ENCODE peak calls at places on chromosomes 11 and 22, in six cellular contexts. One of them, this sample, is unnamed.

GRCh38 chr11:76291576-76292526 is 85.5 kb upstream of the WNT11 start:
- DNase-seq in body of pancreas: no peak
- DNase-seq in stimulated activated CD4-positive, alpha-beta T cell treated with anti-CD3 and anti-CD28 coated beads, Interleukin-15, amount 100 ng/mL, for 1 hour: no peak
- DNase-seq in AG10803: no peak
- DNase-seq in LHCN-M2: no peak
- DNase-seq in NCI-H1092 treated with DMSO at 0.1 percent for 48 hours: peak
- DNase-seq in this sample: no peak

GRCh38 chr11:65821107-65821506 is 12.7 kb upstream of the SNX32 start:
- DNase-seq in body of pancreas: no peak
- DNase-seq in stimulated activated CD4-positive, alpha-beta T cell treated with anti-CD3 and anti-CD28 coated beads, Interleukin-15, amount 100 ng/mL, for 1 hour: no peak
- DNase-seq in AG10803: no peak
- DNase-seq in LHCN-M2: no peak
- DNase-seq in NCI-H1092 treated with DMSO at 0.1 percent for 48 hours: no peak
- DNase-seq in this sample: peak

GRCh38 chr22:28075260-28075981 is 156.4 kb upstream of the PITPNB start:
- DNase-seq in body of pancreas: peak
- DNase-seq in stimulated activated CD4-positive, alpha-beta T cell treated with anti-CD3 and anti-CD28 coated beads, Interleukin-15, amount 100 ng/mL, for 1 hour: no peak
- DNase-seq in AG10803: peak
- DNase-seq in LHCN-M2: peak
- DNase-seq in NCI-H1092 treated with DMSO at 0.1 percent for 48 hours: no peak
- DNase-seq in this sample: no peak

GRCh38 chr11:126407101-126407521 is 51.6 kb downstream of the ST3GAL4 start:
- DNase-seq in body of pancreas: no peak
- DNase-seq in stimulated activated CD4-positive, alpha-beta T cell treated with anti-CD3 and anti-CD28 coated beads, Interleukin-15, amount 100 ng/mL, for 1 hour: no peak
- DNase-seq in AG10803: no peak
- DNase-seq in LHCN-M2: no peak
- DNase-seq in NCI-H1092 treated with DMSO at 0.1 percent for 48 hours: no peak
- DNase-seq in this sample: no peak

GRCh38 chr11:88345408-88345807 is 7.9 kb upstream of the CTSC start:
- DNase-seq in body of pancreas: no peak
- DNase-seq in stimulated activated CD4-positive, alpha-beta T cell treated with anti-CD3 and anti-CD28 coated beads, Interleukin-15, amount 100 ng/mL, for 1 hour: no peak
- DNase-seq in AG10803: peak
- DNase-seq in LHCN-M2: peak
- DNase-seq in NCI-H1092 treated with DMSO at 0.1 percent for 48 hours: no peak
- DNase-seq in this sample: no peak

GRCh38 chr11:46675949-46676348 is 24.5 kb downstream of the ARHGAP1 start:
- DNase-seq in body of pancreas: no peak
- DNase-seq in stimulated activated CD4-positive, alpha-beta T cell treated with anti-CD3 and anti-CD28 coated beads, Interleukin-15, amount 100 ng/mL, for 1 hour: no peak
- DNase-seq in AG10803: no peak
- DNase-seq in LHCN-M2: no peak
- DNase-seq in NCI-H1092 treated with DMSO at 0.1 percent for 48 hours: no peak
- DNase-seq in this sample: no peak

GRCh38 chr22:24424001-24424900 is 3.1 kb upstream of the ADORA2A start:
- DNase-seq in body of pancreas: no peak
- DNase-seq in stimulated activated CD4-positive, alpha-beta T cell treated with anti-CD3 and anti-CD28 coated beads, Interleukin-15, amount 100 ng/mL, for 1 hour: no peak
- DNase-seq in AG10803: no peak
- DNase-seq in LHCN-M2: no peak
- DNase-seq in NCI-H1092 treated with DMSO at 0.1 percent for 48 hours: no peak
- DNase-seq in this sample: peak

GRCh38 chr22:30220338-30221009 is 26.1 kb downstream of the LIF start:
- DNase-seq in body of pancreas: no peak
- DNase-seq in stimulated activated CD4-positive, alpha-beta T cell treated with anti-CD3 and anti-CD28 coated beads, Interleukin-15, amount 100 ng/mL, for 1 hour: no peak
- DNase-seq in AG10803: no peak
- DNase-seq in LHCN-M2: no peak
- DNase-seq in NCI-H1092 treated with DMSO at 0.1 percent for 48 hours: no peak
- DNase-seq in this sample: no peak

GRCh38 chr22:40818747-40819662 is at the start of gene SLC25A17:
- DNase-seq in body of pancreas: peak
- DNase-seq in stimulated activated CD4-positive, alpha-beta T cell treated with anti-CD3 and anti-CD28 coated beads, Interleukin-15, amount 100 ng/mL, for 1 hour: peak
- DNase-seq in AG10803: peak
- DNase-seq in LHCN-M2: peak
- DNase-seq in NCI-H1092 treated with DMSO at 0.1 percent for 48 hours: peak
- DNase-seq in this sample: peak

GRCh38 chr11:66011239-66011784 is 496 bp upstream of the CST6 start:
- DNase-seq in body of pancreas: peak
- DNase-seq in stimulated activated CD4-positive, alpha-beta T cell treated with anti-CD3 and anti-CD28 coated beads, Interleukin-15, amount 100 ng/mL, for 1 hour: no peak
- DNase-seq in AG10803: peak
- DNase-seq in LHCN-M2: no peak
- DNase-seq in NCI-H1092 treated with DMSO at 0.1 percent for 48 hours: no peak
- DNase-seq in this sample: no peak

GRCh38 chr11:94129505-94130335 is 1.1 kb downstream of the PANX1 start:
- DNase-seq in body of pancreas: no peak
- DNase-seq in stimulated activated CD4-positive, alpha-beta T cell treated with anti-CD3 and anti-CD28 coated beads, Interleukin-15, amount 100 ng/mL, for 1 hour: no peak
- DNase-seq in AG10803: peak
- DNase-seq in LHCN-M2: no peak
- DNase-seq in NCI-H1092 treated with DMSO at 0.1 percent for 48 hours: peak
- DNase-seq in this sample: no peak

GRCh38 chr11:126834149-126834548 is 166.4 kb downstream of the KIRREL3 start:
- DNase-seq in body of pancreas: no peak
- DNase-seq in stimulated activated CD4-positive, alpha-beta T cell treated with anti-CD3 and anti-CD28 coated beads, Interleukin-15, amount 100 ng/mL, for 1 hour: no peak
- DNase-seq in AG10803: peak
- DNase-seq in LHCN-M2: peak
- DNase-seq in NCI-H1092 treated with DMSO at 0.1 percent for 48 hours: no peak
- DNase-seq in this sample: no peak

GRCh38 chr11:35810045-35810444 is 133.8 kb upstream of the LDLRAD3 start:
- DNase-seq in body of pancreas: no peak
- DNase-seq in stimulated activated CD4-positive, alpha-beta T cell treated with anti-CD3 and anti-CD28 coated beads, Interleukin-15, amount 100 ng/mL, for 1 hour: no peak
- DNase-seq in AG10803: peak
- DNase-seq in LHCN-M2: no peak
- DNase-seq in NCI-H1092 treated with DMSO at 0.1 percent for 48 hours: no peak
- DNase-seq in this sample: no peak

GRCh38 chr11:129937592-129938238 is 42.3 kb upstream of the NFRKB start:
- DNase-seq in body of pancreas: no peak
- DNase-seq in stimulated activated CD4-positive, alpha-beta T cell treated with anti-CD3 and anti-CD28 coated beads, Interleukin-15, amount 100 ng/mL, for 1 hour: no peak
- DNase-seq in AG10803: no peak
- DNase-seq in LHCN-M2: no peak
- DNase-seq in NCI-H1092 treated with DMSO at 0.1 percent for 48 hours: no peak
- DNase-seq in this sample: no peak

GRCh38 chr11:116605543-116605942 is 167.2 kb downstream of the BUD13 start:
- DNase-seq in body of pancreas: no peak
- DNase-seq in stimulated activated CD4-positive, alpha-beta T cell treated with anti-CD3 and anti-CD28 coated beads, Interleukin-15, amount 100 ng/mL, for 1 hour: no peak
- DNase-seq in AG10803: no peak
- DNase-seq in LHCN-M2: peak
- DNase-seq in NCI-H1092 treated with DMSO at 0.1 percent for 48 hours: peak
- DNase-seq in this sample: peak

GRCh38 chr11:95542868-95543551 is 246.6 kb downstream of the FAM76B start:
- DNase-seq in body of pancreas: no peak
- DNase-seq in stimulated activated CD4-positive, alpha-beta T cell treated with anti-CD3 and anti-CD28 coated beads, Interleukin-15, amount 100 ng/mL, for 1 hour: no peak
- DNase-seq in AG10803: no peak
- DNase-seq in LHCN-M2: no peak
- DNase-seq in NCI-H1092 treated with DMSO at 0.1 percent for 48 hours: no peak
- DNase-seq in this sample: no peak

GRCh38 chr11:122137081-122137793 is 21.2 kb upstream of the BLID start:
- DNase-seq in body of pancreas: no peak
- DNase-seq in stimulated activated CD4-positive, alpha-beta T cell treated with anti-CD3 and anti-CD28 coated beads, Interleukin-15, amount 100 ng/mL, for 1 hour: no peak
- DNase-seq in AG10803: peak
- DNase-seq in LHCN-M2: peak
- DNase-seq in NCI-H1092 treated with DMSO at 0.1 percent for 48 hours: no peak
- DNase-seq in this sample: no peak

GRCh38 chr11:123702137-123702536 is 39.3 kb downstream of the ZNF202 start:
- DNase-seq in body of pancreas: no peak
- DNase-seq in stimulated activated CD4-positive, alpha-beta T cell treated with anti-CD3 and anti-CD28 coated beads, Interleukin-15, amount 100 ng/mL, for 1 hour: no peak
- DNase-seq in AG10803: no peak
- DNase-seq in LHCN-M2: peak
- DNase-seq in NCI-H1092 treated with DMSO at 0.1 percent for 48 hours: peak
- DNase-seq in this sample: no peak

GRCh38 chr11:64306876-64307622 is 1.7 kb downstream of the ESRRA start:
- DNase-seq in body of pancreas: peak
- DNase-seq in stimulated activated CD4-positive, alpha-beta T cell treated with anti-CD3 and anti-CD28 coated beads, Interleukin-15, amount 100 ng/mL, for 1 hour: no peak
- DNase-seq in AG10803: peak
- DNase-seq in LHCN-M2: peak
- DNase-seq in NCI-H1092 treated with DMSO at 0.1 percent for 48 hours: no peak
- DNase-seq in this sample: peak

GRCh38 chr11:10026514-10026913 is 267.5 kb downstream of the SBF2 start:
- DNase-seq in body of pancreas: no peak
- DNase-seq in stimulated activated CD4-positive, alpha-beta T cell treated with anti-CD3 and anti-CD28 coated beads, Interleukin-15, amount 100 ng/mL, for 1 hour: no peak
- DNase-seq in AG10803: peak
- DNase-seq in LHCN-M2: peak
- DNase-seq in NCI-H1092 treated with DMSO at 0.1 percent for 48 hours: no peak
- DNase-seq in this sample: no peak

GRCh38 chr11:68974421-68975194 is 6.2 kb downstream of the MRGPRD start:
- DNase-seq in body of pancreas: no peak
- DNase-seq in stimulated activated CD4-positive, alpha-beta T cell treated with anti-CD3 and anti-CD28 coated beads, Interleukin-15, amount 100 ng/mL, for 1 hour: no peak
- DNase-seq in AG10803: no peak
- DNase-seq in LHCN-M2: no peak
- DNase-seq in NCI-H1092 treated with DMSO at 0.1 percent for 48 hours: no peak
- DNase-seq in this sample: no peak